ENCODE peak calls at places on chromosomes 4 and X, in eight cellular contexts. T, M, F, Q, O, V, G and P are unnamed samples.
A peak's percentile ranks its signal among the peaks of the same experiment; 100 is the strongest.

GRCh38 chr4:178423366-178423765 is 981.1 kb upstream of the AGA start:
- DNase-seq in T (no peak), M (no peak), F (no peak), Q (no peak), O (peak; percentile 41), V (no peak), G (no peak), P (no peak)

GRCh38 chrX:154779261-154779660 is 16.6 kb downstream of the DKC1 start:
- DNase-seq in T (no peak), M (peak; percentile 11), F (peak; percentile 77), Q (no peak), O (no peak), V (no peak), G (peak; percentile 23), P (no peak)

GRCh38 chrX:129954804-129955203 is 27.6 kb upstream of the BCORL1 start:
- DNase-seq in T (no peak), M (no peak), F (no peak), Q (no peak), O (no peak), V (no peak), G (no peak), P (no peak)

GRCh38 chr4:172666711-172667368 is 501.8 kb upstream of the GALNT7 start:
- DNase-seq in T (no peak), M (no peak), F (no peak), Q (no peak), O (no peak), V (no peak), G (no peak), P (peak; percentile 76)

GRCh38 chr4:147938481-147938880 is 206.6 kb downstream of the ARHGAP10 start:
- DNase-seq in T (no peak), M (no peak), F (no peak), Q (no peak), O (no peak), V (no peak), G (no peak), P (no peak)

GRCh38 chr4:3477750-3478430 is 14.8 kb downstream of the DOK7 start:
- DNase-seq in T (no peak), M (no peak), F (no peak), Q (no peak), O (no peak), V (no peak), G (no peak), P (no peak)

GRCh38 chrX:18983711-18984380 is at the start of gene PHKA2:
- DNase-seq in T (peak; percentile 40), M (no peak), F (peak; percentile 35), Q (no peak), O (no peak), V (no peak), G (no peak), P (peak; percentile 83)

GRCh38 chrX:2500091-2500680 is 590 bp downstream of the DHRSX start:
- DNase-seq in T (peak; percentile 62), M (no peak), F (peak; percentile 64), Q (no peak), O (peak; percentile 27), V (no peak), G (no peak), P (peak; percentile 81)

GRCh38 chrX:151713859-151714258 is 2.0 kb upstream of the FATE1 start:
- DNase-seq in T (peak; percentile 61), M (no peak), F (no peak), Q (no peak), O (peak; percentile 15), V (no peak), G (no peak), P (peak; percentile 82)

GRCh38 chr4:25948051-25948450 is 34.0 kb downstream of the SMIM20 start:
- DNase-seq in T (no peak), M (no peak), F (no peak), Q (no peak), O (no peak), V (no peak), G (no peak), P (no peak)

GRCh38 chr4:183449193-183449888 is 4.9 kb downstream of the CDKN2AIP start:
- DNase-seq in T (no peak), M (no peak), F (peak; percentile 23), Q (peak; percentile 65), O (no peak), V (no peak), G (peak; percentile 29), P (no peak)

GRCh38 chr4:93433840-93434239 is 394.7 kb upstream of the ATOH1 start:
- DNase-seq in T (no peak), M (no peak), F (no peak), Q (no peak), O (no peak), V (no peak), G (no peak), P (no peak)

GRCh38 chr4:155657985-155658384 is 8.7 kb upstream of the GUCY1A1 start:
- DNase-seq in T (no peak), M (no peak), F (no peak), Q (no peak), O (no peak), V (no peak), G (no peak), P (no peak)

DNA sequence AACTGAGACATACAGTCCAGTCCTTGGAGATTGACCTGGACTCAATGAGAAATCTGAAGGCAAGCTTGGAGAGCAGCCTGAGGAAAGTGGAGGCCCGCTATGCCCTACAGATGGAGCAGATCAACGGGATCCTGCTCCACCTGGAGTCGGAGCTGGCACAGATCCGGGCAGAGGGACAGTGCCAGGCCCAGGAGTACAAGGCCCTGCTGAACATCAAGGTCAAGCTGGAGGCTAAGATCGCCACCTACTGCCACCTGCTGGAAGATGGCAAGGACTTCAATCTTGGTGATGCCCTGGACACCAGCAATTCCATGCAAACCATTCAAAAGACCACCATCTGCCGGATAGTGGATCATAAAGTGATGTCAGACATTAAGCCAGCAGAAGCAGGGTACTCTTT is 20.4 kb upstream of the FRMPD3 start:
- DNase-seq in T (no peak), M (no peak), F (peak; percentile 23), Q (no peak), O (peak; percentile 34), V (peak; percentile 7), G (no peak), P (peak; percentile 85)
- TF ChIP-seq CTCF in T (peak; percentile 28), M (peak; percentile 33), F (peak; percentile 43), Q (peak; percentile 32), O (peak; percentile 39), V (peak; percentile 20), G (peak; percentile 17), P (peak; percentile 68)

DNA sequence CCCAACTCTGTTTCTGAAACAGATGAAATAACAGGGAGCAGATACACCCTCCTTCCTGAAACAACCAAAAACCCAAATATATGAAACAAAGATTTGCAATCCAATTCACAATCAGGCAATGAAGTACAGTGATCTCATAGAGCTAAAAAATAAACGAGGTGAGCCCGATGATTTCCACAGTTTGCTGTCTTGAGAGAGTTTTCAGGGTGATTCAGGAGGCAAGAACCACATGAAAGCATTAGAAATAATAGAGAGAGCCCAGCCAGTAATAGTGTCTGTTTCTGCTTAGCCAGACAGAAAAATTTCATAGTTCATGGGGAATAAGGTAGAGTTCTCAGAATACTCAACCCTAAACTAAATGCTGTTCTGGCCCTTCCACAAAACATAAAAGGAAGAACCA is 296.2 kb downstream of the PDHA2 start:
- DNase-seq in T (no peak), M (no peak), F (no peak), Q (no peak), O (no peak), V (no peak), G (no peak), P (no peak)
- TF ChIP-seq CTCF in T (no peak), M (no peak), F (no peak), Q (no peak), O (no peak), V (no peak), G (no peak), P (no peak)

DNA sequence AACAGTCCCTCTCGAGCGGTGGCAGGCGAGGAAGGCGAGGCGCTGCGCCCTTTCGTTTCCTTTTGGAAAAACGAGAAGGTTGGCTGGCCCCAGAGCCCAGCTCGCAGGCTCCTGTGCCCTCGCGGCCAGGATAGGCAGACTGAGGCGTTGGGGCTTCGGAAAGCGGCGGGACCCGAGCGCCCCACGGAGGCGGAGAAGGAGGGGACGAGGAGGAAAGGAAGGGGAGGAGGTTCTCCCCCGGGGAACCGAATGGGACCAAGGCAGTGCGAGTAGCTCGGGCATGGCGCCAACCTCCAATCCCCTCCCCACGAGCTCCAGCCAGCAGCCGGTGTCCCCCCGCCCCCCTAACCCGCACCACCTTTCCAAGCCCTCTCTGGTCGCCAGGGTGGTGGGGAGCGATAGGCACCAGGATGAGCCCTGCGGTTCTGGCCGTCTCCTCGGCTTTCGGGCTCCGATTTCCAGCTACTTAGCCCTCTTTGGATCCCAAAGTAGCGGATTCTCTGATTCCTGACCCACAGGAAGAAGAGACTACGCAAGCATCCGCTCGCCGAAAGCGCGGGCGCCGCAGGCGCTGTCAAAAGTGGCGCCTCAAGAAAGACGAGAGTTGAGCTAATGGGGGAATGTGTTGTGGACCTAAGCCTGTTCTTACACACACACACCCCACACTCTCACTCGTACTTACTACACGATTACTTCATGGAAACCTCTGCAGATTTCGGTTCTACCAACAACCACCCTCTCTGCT is 15.2 kb upstream of the ZIC3 start:
- DNase-seq in T (no peak), M (no peak), F (no peak), Q (no peak), O (no peak), V (no peak), G (no peak), P (peak; percentile 73)
- TF ChIP-seq CTCF in T (no peak), M (no peak), F (no peak), Q (no peak), O (no peak), V (no peak), G (no peak), P (no peak)

DNA sequence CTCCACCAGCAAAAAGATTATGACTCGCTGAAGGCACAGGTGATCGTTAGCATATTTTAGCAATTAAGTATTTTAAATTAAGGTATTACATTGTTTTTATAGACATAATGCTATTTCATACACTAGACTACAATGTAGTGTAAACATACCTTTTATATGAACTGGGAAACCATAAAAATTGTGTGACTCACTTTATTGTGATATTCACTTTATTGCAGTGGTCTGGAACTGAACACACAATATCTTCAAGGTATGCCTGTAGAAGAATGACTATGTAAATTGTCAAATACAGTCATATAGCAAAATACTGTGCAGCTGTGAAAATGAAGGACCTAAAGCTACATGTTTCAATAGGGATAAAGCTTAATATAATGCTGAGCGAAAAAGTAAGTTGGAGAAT is 26.6 kb upstream of the MAML3 start:
- DNase-seq in T (no peak), M (no peak), F (no peak), Q (no peak), O (no peak), V (no peak), G (no peak), P (no peak)
- TF ChIP-seq CTCF in T (no peak), M (no peak), F (no peak), Q (no peak), O (no peak), V (no peak), G (no peak), P (no peak)